ENCODE peak calls at places on chromosomes 3 and 15, in eight cellular contexts. One of them, this sample, is unnamed.

GRCh38 chr15:64730151-64730550 is 45.2 kb downstream of the RBPMS2 start:
- DNase-seq in dorsolateral prefrontal cortex: no peak
- DNase-seq in esophagus muscularis mucosa: no peak
- DNase-seq in coronary artery: no peak
- DNase-seq in foreskin keratinocyte: no peak
- DNase-seq in cardiac muscle cell: no peak
- DNase-seq in Karpas-422: no peak
- DNase-seq in adrenal gland: no peak
- DNase-seq in this sample: no peak

GRCh38 chr15:25739687-25740121 is 123.4 kb downstream of the ATP10A start:
- DNase-seq in dorsolateral prefrontal cortex: no peak
- DNase-seq in esophagus muscularis mucosa: peak; percentile 89
- DNase-seq in coronary artery: no peak
- DNase-seq in foreskin keratinocyte: no peak
- DNase-seq in cardiac muscle cell: peak; percentile 46
- DNase-seq in Karpas-422: peak; percentile 46
- DNase-seq in adrenal gland: no peak
- DNase-seq in this sample: no peak

GRCh38 chr3:79729096-79729495 is 38.7 kb downstream of the ROBO1 start:
- DNase-seq in dorsolateral prefrontal cortex: no peak
- DNase-seq in esophagus muscularis mucosa: no peak
- DNase-seq in coronary artery: no peak
- DNase-seq in foreskin keratinocyte: peak; percentile 20
- DNase-seq in cardiac muscle cell: peak; percentile 32
- DNase-seq in Karpas-422: no peak
- DNase-seq in adrenal gland: peak; percentile 26
- DNase-seq in this sample: no peak

GRCh38 chr3:63450023-63450422 is 171.9 kb downstream of the SYNPR start:
- DNase-seq in dorsolateral prefrontal cortex: no peak
- DNase-seq in esophagus muscularis mucosa: no peak
- DNase-seq in coronary artery: no peak
- DNase-seq in foreskin keratinocyte: peak; percentile 64
- DNase-seq in cardiac muscle cell: no peak
- DNase-seq in Karpas-422: no peak
- DNase-seq in adrenal gland: no peak
- DNase-seq in this sample: no peak

GRCh38 chr3:2837893-2838292 is 272.3 kb downstream of the IL5RA start:
- DNase-seq in dorsolateral prefrontal cortex: no peak
- DNase-seq in esophagus muscularis mucosa: no peak
- DNase-seq in coronary artery: no peak
- DNase-seq in foreskin keratinocyte: no peak
- DNase-seq in cardiac muscle cell: peak; percentile 21
- DNase-seq in Karpas-422: no peak
- DNase-seq in adrenal gland: no peak
- DNase-seq in this sample: no peak

GRCh38 chr15:80550219-80550909 is 144.7 kb upstream of the ABHD17C start:
- DNase-seq in dorsolateral prefrontal cortex: no peak
- DNase-seq in esophagus muscularis mucosa: peak; percentile 74
- DNase-seq in coronary artery: no peak
- DNase-seq in foreskin keratinocyte: peak; percentile 85
- DNase-seq in cardiac muscle cell: peak; percentile 32
- DNase-seq in Karpas-422: no peak
- DNase-seq in adrenal gland: no peak
- DNase-seq in this sample: no peak

GRCh38 chr3:112689989-112690388 is 49.0 kb upstream of the CCDC80 start:
- DNase-seq in dorsolateral prefrontal cortex: no peak
- DNase-seq in esophagus muscularis mucosa: no peak
- DNase-seq in coronary artery: no peak
- DNase-seq in foreskin keratinocyte: no peak
- DNase-seq in cardiac muscle cell: no peak
- DNase-seq in Karpas-422: no peak
- DNase-seq in adrenal gland: no peak
- DNase-seq in this sample: no peak

GRCh38 chr15:67063689-67064606 is 1.5 kb upstream of the SMAD3 start:
- DNase-seq in dorsolateral prefrontal cortex: no peak
- DNase-seq in esophagus muscularis mucosa: no peak
- DNase-seq in coronary artery: no peak
- DNase-seq in foreskin keratinocyte: peak; percentile 62
- DNase-seq in cardiac muscle cell: peak; percentile 85
- DNase-seq in Karpas-422: peak; percentile 69
- DNase-seq in adrenal gland: no peak
- DNase-seq in this sample: no peak

GRCh38 chr15:63940956-63941620 is 105.2 kb downstream of the DAPK2 start:
- DNase-seq in dorsolateral prefrontal cortex: peak; percentile 45
- DNase-seq in esophagus muscularis mucosa: peak; percentile 37
- DNase-seq in coronary artery: no peak
- DNase-seq in foreskin keratinocyte: no peak
- DNase-seq in cardiac muscle cell: no peak
- DNase-seq in Karpas-422: peak; percentile 68
- DNase-seq in adrenal gland: peak; percentile 14
- DNase-seq in this sample: no peak

GRCh38 chr15:28017423-28017924 is 81.6 kb downstream of the OCA2 start:
- DNase-seq in dorsolateral prefrontal cortex: peak; percentile 46
- DNase-seq in esophagus muscularis mucosa: peak; percentile 75
- DNase-seq in coronary artery: peak; percentile 54
- DNase-seq in foreskin keratinocyte: no peak
- DNase-seq in cardiac muscle cell: peak; percentile 25
- DNase-seq in Karpas-422: peak; percentile 52
- DNase-seq in adrenal gland: no peak
- DNase-seq in this sample: no peak

GRCh38 chr15:60324706-60325438 is 72.9 kb downstream of the ANXA2 start:
- DNase-seq in dorsolateral prefrontal cortex: no peak
- DNase-seq in esophagus muscularis mucosa: peak; percentile 29
- DNase-seq in coronary artery: no peak
- DNase-seq in foreskin keratinocyte: no peak
- DNase-seq in cardiac muscle cell: no peak
- DNase-seq in Karpas-422: no peak
- DNase-seq in adrenal gland: no peak
- DNase-seq in this sample: no peak

GRCh38 chr3:79162653-79163052 is 605.1 kb downstream of the ROBO1 start:
- DNase-seq in dorsolateral prefrontal cortex: no peak
- DNase-seq in esophagus muscularis mucosa: no peak
- DNase-seq in coronary artery: no peak
- DNase-seq in foreskin keratinocyte: no peak
- DNase-seq in cardiac muscle cell: no peak
- DNase-seq in Karpas-422: no peak
- DNase-seq in adrenal gland: no peak
- DNase-seq in this sample: no peak

GRCh38 chr3:42651248-42652091 is 2.0 kb upstream of the ZBTB47 start:
- DNase-seq in dorsolateral prefrontal cortex: no peak
- DNase-seq in esophagus muscularis mucosa: peak; percentile 8
- DNase-seq in coronary artery: peak; percentile 75
- DNase-seq in foreskin keratinocyte: peak; percentile 86
- DNase-seq in cardiac muscle cell: no peak
- DNase-seq in Karpas-422: no peak
- DNase-seq in adrenal gland: no peak
- DNase-seq in this sample: no peak

GRCh38 chr3:71451812-71452211 is 131.7 kb downstream of the FOXP1 start:
- DNase-seq in dorsolateral prefrontal cortex: no peak
- DNase-seq in esophagus muscularis mucosa: peak; percentile 17
- DNase-seq in coronary artery: no peak
- DNase-seq in foreskin keratinocyte: no peak
- DNase-seq in cardiac muscle cell: no peak
- DNase-seq in Karpas-422: no peak
- DNase-seq in adrenal gland: no peak
- DNase-seq in this sample: no peak

GRCh38 chr3:107797586-107797985 is 274.8 kb downstream of the BBX start:
- DNase-seq in dorsolateral prefrontal cortex: no peak
- DNase-seq in esophagus muscularis mucosa: no peak
- DNase-seq in coronary artery: no peak
- DNase-seq in foreskin keratinocyte: peak; percentile 46
- DNase-seq in cardiac muscle cell: no peak
- DNase-seq in Karpas-422: no peak
- DNase-seq in adrenal gland: no peak
- DNase-seq in this sample: no peak

GRCh38 chr15:73800662-73801345 is 47.7 kb upstream of the INSYN1 start:
- DNase-seq in dorsolateral prefrontal cortex: peak; percentile 83
- DNase-seq in esophagus muscularis mucosa: no peak
- DNase-seq in coronary artery: peak; percentile 81
- DNase-seq in foreskin keratinocyte: peak; percentile 68
- DNase-seq in cardiac muscle cell: no peak
- DNase-seq in Karpas-422: no peak
- DNase-seq in adrenal gland: no peak
- DNase-seq in this sample: peak; percentile 30

GRCh38 chr3:10973196-10973595 is 19.4 kb upstream of the SLC6A1 start:
- DNase-seq in dorsolateral prefrontal cortex: peak; percentile 64
- DNase-seq in esophagus muscularis mucosa: no peak
- DNase-seq in coronary artery: no peak
- DNase-seq in foreskin keratinocyte: no peak
- DNase-seq in cardiac muscle cell: no peak
- DNase-seq in Karpas-422: no peak
- DNase-seq in adrenal gland: no peak
- DNase-seq in this sample: no peak

GRCh38 chr3:135895106-135895733 is 70.3 kb upstream of the PPP2R3A start:
- DNase-seq in dorsolateral prefrontal cortex: peak; percentile 80
- DNase-seq in esophagus muscularis mucosa: no peak
- DNase-seq in coronary artery: no peak
- DNase-seq in foreskin keratinocyte: peak; percentile 67
- DNase-seq in cardiac muscle cell: peak; percentile 83
- DNase-seq in Karpas-422: peak; percentile 78
- DNase-seq in adrenal gland: peak; percentile 78
- DNase-seq in this sample: peak; percentile 70

GRCh38 chr3:82410366-82410765 is 648.9 kb upstream of the GBE1 start:
- DNase-seq in dorsolateral prefrontal cortex: no peak
- DNase-seq in esophagus muscularis mucosa: no peak
- DNase-seq in coronary artery: no peak
- DNase-seq in foreskin keratinocyte: no peak
- DNase-seq in cardiac muscle cell: no peak
- DNase-seq in Karpas-422: no peak
- DNase-seq in adrenal gland: no peak
- DNase-seq in this sample: no peak

GRCh38 chr15:101024111-101024695 is 105.0 kb downstream of the LRRK1 start:
- DNase-seq in dorsolateral prefrontal cortex: no peak
- DNase-seq in esophagus muscularis mucosa: peak; percentile 91
- DNase-seq in coronary artery: peak; percentile 73
- DNase-seq in foreskin keratinocyte: no peak
- DNase-seq in cardiac muscle cell: no peak
- DNase-seq in Karpas-422: no peak
- DNase-seq in adrenal gland: no peak
- DNase-seq in this sample: no peak
- H3K27ac ChIP-seq in dorsolateral prefrontal cortex: peak overlapping the region; percentile 75
- H3K27ac ChIP-seq in esophagus muscularis mucosa: peak overlapping the region; percentile 65
- H3K27ac ChIP-seq in coronary artery: no peak overlapping the region
- H3K27ac ChIP-seq in foreskin keratinocyte: no peak overlapping the region
- H3K27ac ChIP-seq in cardiac muscle cell: no peak overlapping the region
- H3K27ac ChIP-seq in Karpas-422: no peak overlapping the region
- H3K27ac ChIP-seq in adrenal gland: peak overlapping the region; percentile 30
- H3K27ac ChIP-seq in this sample: peak overlapping the region; percentile 26

GRCh38 chr3:177827517-177828249 is 630.4 kb upstream of the TBL1XR1 start:
- DNase-seq in dorsolateral prefrontal cortex: no peak
- DNase-seq in esophagus muscularis mucosa: no peak
- DNase-seq in coronary artery: no peak
- DNase-seq in foreskin keratinocyte: peak; percentile 75
- DNase-seq in cardiac muscle cell: no peak
- DNase-seq in Karpas-422: no peak
- DNase-seq in adrenal gland: no peak
- DNase-seq in this sample: no peak

GRCh38 chr3:177823701-177824189 is 626.5 kb upstream of the TBL1XR1 start:
- DNase-seq in dorsolateral prefrontal cortex: no peak
- DNase-seq in esophagus muscularis mucosa: no peak
- DNase-seq in coronary artery: no peak
- DNase-seq in foreskin keratinocyte: no peak
- DNase-seq in cardiac muscle cell: no peak
- DNase-seq in Karpas-422: no peak
- DNase-seq in adrenal gland: no peak
- DNase-seq in this sample: no peak

GRCh38 chr3:177824841-177825240 is 627.6 kb upstream of the TBL1XR1 start:
- DNase-seq in dorsolateral prefrontal cortex: no peak
- DNase-seq in esophagus muscularis mucosa: no peak
- DNase-seq in coronary artery: no peak
- DNase-seq in foreskin keratinocyte: no peak
- DNase-seq in cardiac muscle cell: no peak
- DNase-seq in Karpas-422: no peak
- DNase-seq in adrenal gland: no peak
- DNase-seq in this sample: no peak

GRCh38 chr3:177824190-177824786 is 627.0 kb upstream of the TBL1XR1 start:
- DNase-seq in dorsolateral prefrontal cortex: no peak
- DNase-seq in esophagus muscularis mucosa: no peak
- DNase-seq in coronary artery: peak; percentile 83
- DNase-seq in foreskin keratinocyte: peak; percentile 68
- DNase-seq in cardiac muscle cell: no peak
- DNase-seq in Karpas-422: no peak
- DNase-seq in adrenal gland: peak; percentile 84
- DNase-seq in this sample: peak; percentile 64

GRCh38 chr3:177826253-177826652 is 629.0 kb upstream of the TBL1XR1 start:
- DNase-seq in dorsolateral prefrontal cortex: no peak
- DNase-seq in esophagus muscularis mucosa: no peak
- DNase-seq in coronary artery: no peak
- DNase-seq in foreskin keratinocyte: no peak
- DNase-seq in cardiac muscle cell: no peak
- DNase-seq in Karpas-422: no peak
- DNase-seq in adrenal gland: no peak
- DNase-seq in this sample: no peak
- H3K27ac ChIP-seq in dorsolateral prefrontal cortex: no peak overlapping the region
- H3K27ac ChIP-seq in esophagus muscularis mucosa: peak overlapping the region; percentile 72
- H3K27ac ChIP-seq in coronary artery: no peak overlapping the region
- H3K27ac ChIP-seq in foreskin keratinocyte: no peak overlapping the region
- H3K27ac ChIP-seq in cardiac muscle cell: no peak overlapping the region
- H3K27ac ChIP-seq in Karpas-422: no peak overlapping the region
- H3K27ac ChIP-seq in adrenal gland: no peak overlapping the region
- H3K27ac ChIP-seq in this sample: no peak overlapping the region

DNA sequence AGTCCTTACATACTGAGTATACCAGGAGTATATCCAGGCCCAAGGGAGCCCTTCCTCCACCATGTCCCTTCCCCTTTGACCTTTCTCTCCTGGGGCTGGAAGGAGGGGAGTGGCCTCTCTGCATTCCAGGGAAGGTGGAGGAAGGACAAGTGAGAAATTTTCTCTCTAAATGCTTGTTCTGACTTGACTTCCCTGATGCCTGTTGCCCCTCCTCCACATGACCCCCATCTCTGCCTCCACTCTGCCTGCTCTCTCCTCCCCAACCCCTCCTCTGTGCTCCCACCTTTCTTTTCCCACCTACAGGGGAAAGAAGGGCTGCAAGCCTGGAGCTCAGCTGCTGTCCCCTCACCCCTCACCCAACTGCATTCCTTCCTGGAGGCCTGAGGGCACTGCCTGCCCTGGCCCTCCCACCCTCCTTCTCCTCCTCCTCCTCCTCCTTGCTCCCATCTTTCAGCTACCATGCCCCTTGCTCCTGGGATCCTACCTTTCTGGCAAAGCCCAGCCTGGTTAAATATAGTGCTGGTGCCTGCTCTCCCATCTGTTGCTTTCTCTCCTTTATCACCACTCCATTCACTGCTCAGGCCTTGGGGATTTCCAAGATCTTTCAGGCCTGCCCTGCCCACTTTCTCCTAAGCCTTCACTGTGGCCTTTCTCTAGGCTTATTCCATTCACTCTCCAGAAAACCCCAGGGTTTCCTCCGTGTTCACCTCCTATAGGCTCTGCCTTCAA is 8.5 kb upstream of the DAG1 start:
- DNase-seq in dorsolateral prefrontal cortex: no peak
- DNase-seq in esophagus muscularis mucosa: no peak
- DNase-seq in coronary artery: no peak
- DNase-seq in foreskin keratinocyte: peak; percentile 60
- DNase-seq in cardiac muscle cell: peak; percentile 58
- DNase-seq in Karpas-422: no peak
- DNase-seq in adrenal gland: no peak
- DNase-seq in this sample: no peak
- H3K27ac ChIP-seq in dorsolateral prefrontal cortex: no peak overlapping the region
- H3K27ac ChIP-seq in esophagus muscularis mucosa: no peak overlapping the region
- H3K27ac ChIP-seq in coronary artery: peak overlapping the region; percentile 24
- H3K27ac ChIP-seq in foreskin keratinocyte: peak overlapping the region; percentile 46
- H3K27ac ChIP-seq in cardiac muscle cell: peak overlapping the region; percentile 97
- H3K27ac ChIP-seq in Karpas-422: no peak overlapping the region
- H3K27ac ChIP-seq in adrenal gland: no peak overlapping the region
- H3K27ac ChIP-seq in this sample: no peak overlapping the region

GRCh38 chr3:156456771-156457224 is 98.1 kb downstream of the SSR3 start:
- DNase-seq in dorsolateral prefrontal cortex: no peak
- DNase-seq in esophagus muscularis mucosa: no peak
- DNase-seq in coronary artery: no peak
- DNase-seq in foreskin keratinocyte: peak; percentile 57
- DNase-seq in cardiac muscle cell: no peak
- DNase-seq in Karpas-422: no peak
- DNase-seq in adrenal gland: no peak
- DNase-seq in this sample: peak; percentile 7
- H3K27ac ChIP-seq in dorsolateral prefrontal cortex: no peak overlapping the region
- H3K27ac ChIP-seq in esophagus muscularis mucosa: no peak overlapping the region
- H3K27ac ChIP-seq in coronary artery: no peak overlapping the region
- H3K27ac ChIP-seq in foreskin keratinocyte: no peak overlapping the region
- H3K27ac ChIP-seq in cardiac muscle cell: no peak overlapping the region
- H3K27ac ChIP-seq in Karpas-422: no peak overlapping the region
- H3K27ac ChIP-seq in adrenal gland: no peak overlapping the region
- H3K27ac ChIP-seq in this sample: no peak overlapping the region

This sample was measured in prostate gland.